ENCODE peak calls at places on chromosomes 12 and 14, in eight cellular contexts. W, J, E, Z, M, C, G and R are unnamed samples.

GRCh38 chr12:58364389-58365086 is 423.2 kb downstream of the ATP23 start:
- DNase-seq in W (no peak), J (no peak), E (no peak), Z (no peak), M (no peak), C (no peak), G (peak), R (no peak)

GRCh38 chr14:63542231-63542999 is 762 bp downstream of the PPP2R5E start:
- DNase-seq in W (no peak), J (peak), E (peak), Z (no peak), M (no peak), C (peak), G (no peak), R (peak)

GRCh38 chr14:20608383-20609095 is 17.4 kb upstream of the RNASE12 start:
- DNase-seq in W (no peak), J (no peak), E (no peak), Z (no peak), M (no peak), C (no peak), G (no peak), R (no peak)

GRCh38 chr14:104702673-104703072 is 13.3 kb downstream of the INF2 start:
- DNase-seq in W (no peak), J (no peak), E (no peak), Z (no peak), M (no peak), C (no peak), G (no peak), R (no peak)

GRCh38 chr14:50501642-50502041 is 30.7 kb downstream of the MAP4K5 start:
- DNase-seq in W (no peak), J (no peak), E (no peak), Z (no peak), M (no peak), C (no peak), G (peak), R (no peak)

GRCh38 chr12:89238593-89238992 is 113.7 kb downstream of the DUSP6 start:
- DNase-seq in W (peak), J (no peak), E (no peak), Z (no peak), M (no peak), C (no peak), G (no peak), R (no peak)

GRCh38 chr12:113500662-113501435 is 29.2 kb upstream of the LHX5 start:
- DNase-seq in W (no peak), J (no peak), E (no peak), Z (no peak), M (no peak), C (no peak), G (no peak), R (no peak)

GRCh38 chr12:118356809-118357326 is 15.8 kb downstream of the TAOK3 start:
- DNase-seq in W (no peak), J (no peak), E (no peak), Z (no peak), M (no peak), C (no peak), G (peak), R (no peak)

GRCh38 chr14:24037658-24038037 is 14.2 kb upstream of the CARMIL3 start:
- DNase-seq in W (no peak), J (no peak), E (peak), Z (no peak), M (peak), C (no peak), G (no peak), R (no peak)

GRCh38 chr14:105091335-105092123 is 26.3 kb upstream of the GPR132 start:
- DNase-seq in W (peak), J (no peak), E (peak), Z (no peak), M (peak), C (no peak), G (peak), R (peak)

GRCh38 chr14:104423715-104424405 is 155.7 kb upstream of the C14orf180 start:
- DNase-seq in W (no peak), J (peak), E (no peak), Z (peak), M (peak), C (no peak), G (no peak), R (peak)

GRCh38 chr12:49761677-49762467 is 20.5 kb downstream of the TMBIM6 start:
- DNase-seq in W (no peak), J (no peak), E (no peak), Z (no peak), M (no peak), C (no peak), G (no peak), R (no peak)

GRCh38 chr12:45638386-45638785 is 91.1 kb upstream of the ARID2 start:
- DNase-seq in W (no peak), J (no peak), E (no peak), Z (no peak), M (no peak), C (no peak), G (no peak), R (no peak)

GRCh38 chr14:75229923-75230792 is 48.5 kb upstream of the FOS start:
- DNase-seq in W (no peak), J (no peak), E (peak), Z (no peak), M (peak), C (peak), G (peak), R (no peak)

GRCh38 chr12:106955377-106956047 is at the start of gene TMEM263:
- DNase-seq in W (peak), J (peak), E (peak), Z (peak), M (peak), C (peak), G (peak), R (peak)

DNA sequence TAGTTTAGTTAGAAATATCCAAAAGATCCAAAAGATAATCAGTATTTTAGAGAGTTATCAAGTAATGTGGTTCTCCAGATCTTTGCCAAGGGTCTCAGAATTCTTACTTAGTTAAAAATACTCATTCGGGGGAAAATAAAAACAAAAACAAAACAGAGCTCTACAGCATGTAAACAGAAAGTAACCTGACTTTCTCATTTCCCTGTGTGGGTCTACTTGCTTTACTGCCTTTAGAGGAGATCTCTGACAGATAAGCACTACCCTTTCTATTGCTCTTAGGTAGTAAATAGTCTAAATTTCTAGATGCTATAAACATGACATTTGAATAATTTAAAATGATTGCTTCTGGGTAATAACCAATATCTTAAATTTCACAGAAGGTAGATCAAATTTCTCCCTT is 371.8 kb downstream of the RPL10L start:
- DNase-seq in W (no peak), J (no peak), E (no peak), Z (no peak), M (no peak), C (no peak), G (no peak), R (no peak)
- TF ChIP-seq EP300 in W (no peak), J (no peak), E (no peak), Z (no peak), M (no peak), C (no peak), G (no peak), R (no peak)

GRCh38 chr14:43297794-43298193 is 1209.3 kb downstream of the FSCB start:
- DNase-seq in W (no peak), J (no peak), E (no peak), Z (no peak), M (no peak), C (no peak), G (no peak), R (no peak)
- TF ChIP-seq EP300 in W (no peak), J (no peak), E (no peak), Z (no peak), M (no peak), C (no peak), G (no peak), R (no peak)

DNA sequence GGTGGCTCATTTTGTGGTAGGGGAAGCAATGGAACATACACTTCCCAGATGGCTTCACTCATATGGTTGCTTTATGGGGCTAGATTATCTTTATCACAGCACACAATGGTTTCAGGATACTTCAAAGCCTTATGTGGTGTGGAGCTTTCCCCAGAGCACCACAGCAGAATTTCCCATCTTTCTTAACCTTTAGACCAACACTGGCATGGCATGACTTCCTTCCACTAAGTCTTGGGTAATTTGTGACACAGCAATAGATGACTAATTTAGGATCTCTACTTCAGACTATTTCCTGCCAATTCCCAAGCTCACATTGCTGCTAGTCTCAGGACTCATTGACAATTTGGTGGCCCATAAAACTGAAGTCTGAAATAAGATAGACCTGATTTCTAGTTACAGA is 36.9 kb upstream of the DCN start:
- DNase-seq in W (no peak), J (no peak), E (no peak), Z (no peak), M (no peak), C (no peak), G (no peak), R (no peak)
- TF ChIP-seq EP300 in W (no peak), J (no peak), E (no peak), Z (no peak), M (no peak), C (no peak), G (no peak), R (no peak)

GRCh38 chr14:87065366-87065765 is 927.6 kb downstream of the GALC start:
- DNase-seq in W (no peak), J (no peak), E (no peak), Z (no peak), M (no peak), C (no peak), G (no peak), R (no peak)

GRCh38 chr14:87063181-87063580 is 929.8 kb downstream of the GALC start:
- DNase-seq in W (no peak), J (no peak), E (no peak), Z (no peak), M (no peak), C (no peak), G (no peak), R (no peak)

GRCh38 chr14:87067597-87067996 is 925.4 kb downstream of the GALC start:
- DNase-seq in W (no peak), J (no peak), E (no peak), Z (no peak), M (no peak), C (no peak), G (no peak), R (no peak)

GRCh38 chr14:87066221-87066817 is 926.7 kb downstream of the GALC start:
- DNase-seq in W (no peak), J (no peak), E (no peak), Z (no peak), M (no peak), C (no peak), G (no peak), R (no peak)

GRCh38 chr14:87067061-87067460 is 925.9 kb downstream of the GALC start:
- DNase-seq in W (no peak), J (no peak), E (no peak), Z (no peak), M (no peak), C (no peak), G (no peak), R (no peak)
- TF ChIP-seq EP300 in W (no peak), J (no peak), E (no peak), Z (no peak), M (no peak), C (no peak), G (no peak), R (no peak)

DNA sequence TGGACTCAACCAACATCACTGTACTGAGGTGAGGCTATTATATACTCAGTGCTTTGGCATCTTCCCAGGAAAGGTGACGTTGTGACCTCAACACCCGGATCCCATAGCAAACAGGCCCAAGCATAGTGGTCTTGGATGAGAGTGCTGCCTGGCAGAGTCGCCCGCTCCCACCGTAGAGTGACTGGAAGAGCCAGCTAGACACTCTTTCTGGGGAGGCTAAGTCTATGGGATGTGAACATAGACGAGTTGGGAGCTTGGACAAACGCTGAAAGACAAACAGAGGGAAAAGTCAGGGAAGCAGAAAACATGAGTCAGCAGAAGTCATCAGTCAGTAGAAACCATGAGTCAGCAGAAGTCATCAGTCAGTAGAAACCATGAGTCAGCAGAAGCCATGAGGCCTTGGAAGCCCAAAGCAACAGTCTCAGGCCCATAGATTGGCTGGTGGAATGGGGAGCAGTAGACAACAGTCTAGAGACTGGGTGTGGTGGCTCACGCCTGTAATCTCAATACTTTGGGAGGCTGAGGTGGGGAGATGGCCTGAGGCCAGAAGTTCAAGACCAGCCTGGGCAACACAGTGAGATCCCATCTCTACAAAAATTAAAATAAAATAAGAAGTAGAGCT is 66.4 kb upstream of the MAP1LC3B2 start:
- DNase-seq in W (no peak), J (no peak), E (no peak), Z (no peak), M (no peak), C (peak), G (peak), R (no peak)
- TF ChIP-seq EP300 in W (no peak), J (no peak), E (no peak), Z (no peak), M (no peak), C (peak), G (no peak), R (no peak)

GRCh38 chr12:80353254-80353653 is 90.8 kb upstream of the PTPRQ start:
- DNase-seq in W (no peak), J (no peak), E (no peak), Z (no peak), M (no peak), C (no peak), G (no peak), R (no peak)
- TF ChIP-seq EP300 in W (no peak), J (no peak), E (no peak), Z (no peak), M (no peak), C (no peak), G (no peak), R (no peak)

GRCh38 chr12:55930771-55931316 is at the start of gene DGKA:
- DNase-seq in W (peak), J (peak), E (peak), Z (no peak), M (peak), C (peak), G (peak), R (peak)
- TF ChIP-seq EP300 in W (no peak), J (no peak), E (no peak), Z (no peak), M (no peak), C (peak), G (no peak), R (no peak)

DNA sequence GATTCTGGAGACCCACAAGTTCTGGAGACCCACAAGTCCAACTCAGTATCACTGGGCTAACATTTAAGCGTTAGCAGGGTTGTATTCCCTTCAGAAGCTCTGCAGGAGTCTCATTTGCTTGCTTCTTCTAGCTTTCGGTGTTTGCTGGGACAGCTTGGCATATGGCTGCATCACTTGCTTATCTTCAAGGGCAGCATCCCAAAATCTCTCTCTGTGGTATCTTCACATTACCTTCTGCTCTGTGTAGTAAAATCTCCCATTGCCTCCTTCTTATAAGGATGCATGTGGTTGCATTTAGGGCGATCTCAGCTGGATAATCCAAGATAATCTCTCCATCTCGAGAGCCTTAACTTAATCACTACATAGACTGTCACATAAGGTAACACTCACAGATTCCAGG is 7.3 kb upstream of the CNTN1 start:
- DNase-seq in W (no peak), J (no peak), E (no peak), Z (no peak), M (no peak), C (no peak), G (no peak), R (no peak)
- TF ChIP-seq EP300 in W (no peak), J (no peak), E (no peak), Z (no peak), M (no peak), C (no peak), G (no peak), R (no peak)

GRCh38 chr12:80056845-80057244 is 42.5 kb upstream of the OTOGL start:
- DNase-seq in W (peak), J (no peak), E (no peak), Z (no peak), M (peak), C (no peak), G (no peak), R (no peak)
- TF ChIP-seq EP300 in W (no peak), J (no peak), E (no peak), Z (no peak), M (no peak), C (no peak), G (no peak), R (no peak)